ENCODE peak calls at places on chromosome 1, in six cellular contexts. D, I, U, R, Q and E are unnamed samples.
A peak's percentile ranks its signal among the peaks of the same experiment; 100 is the strongest.

GRCh38 chr1:208834346-208835081 is 590.3 kb upstream of the PLXNA2 start:
- DNase-seq in D (no peak), I (peak; percentile 3), U (no peak), R (peak; percentile 31), Q (no peak), E (no peak)

GRCh38 chr1:98389809-98390208 is 271.7 kb upstream of the SNX7 start:
- DNase-seq in D (no peak), I (peak; percentile 85), U (no peak), R (no peak), Q (no peak), E (peak; percentile 43)

GRCh38 chr1:183730107-183730724 is 74.7 kb upstream of the RGL1 start:
- DNase-seq in D (no peak), I (no peak), U (no peak), R (no peak), Q (no peak), E (peak; percentile 60)

GRCh38 chr1:110556471-110556807 is 37.5 kb upstream of the KCNA10 start:
- DNase-seq in D (no peak), I (no peak), U (peak; percentile 23), R (no peak), Q (no peak), E (no peak)

GRCh38 chr1:201020040-201020591 is 3.4 kb downstream of the KIF21B start:
- DNase-seq in D (no peak), I (no peak), U (no peak), R (no peak), Q (no peak), E (no peak)

GRCh38 chr1:243708210-243708609 is 141.8 kb downstream of the AKT3 start:
- DNase-seq in D (no peak), I (no peak), U (no peak), R (no peak), Q (no peak), E (no peak)

GRCh38 chr1:183996396-183996795 is 41.1 kb downstream of the COLGALT2 start:
- DNase-seq in D (no peak), I (no peak), U (no peak), R (peak; percentile 72), Q (no peak), E (no peak)

GRCh38 chr1:110070282-110070967 is at the start of gene ALX3:
- DNase-seq in D (no peak), I (no peak), U (no peak), R (peak; percentile 18), Q (no peak), E (no peak)

DNA sequence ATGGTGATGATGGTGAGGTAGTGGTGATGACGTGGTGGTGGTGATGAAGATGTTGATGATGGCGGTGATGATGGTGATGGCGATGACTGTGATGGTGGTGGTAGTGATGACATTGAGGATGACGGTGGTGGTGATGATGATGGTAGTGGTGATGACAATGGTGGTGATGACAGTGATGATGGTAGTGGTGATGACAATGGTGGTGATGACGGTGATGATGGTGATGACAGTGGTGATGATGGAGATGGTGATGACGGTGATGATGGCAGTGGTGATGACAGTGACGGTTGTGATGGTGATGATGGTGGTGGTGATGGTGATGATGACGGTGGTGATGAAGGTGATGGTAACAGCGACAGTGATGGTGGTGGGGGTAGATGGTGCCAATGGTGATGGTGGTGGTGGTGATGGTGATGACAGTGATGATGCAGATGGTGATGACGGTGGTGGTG is 39.4 kb downstream of the FAAP20 start:
- DNase-seq in D (no peak), I (no peak), U (no peak), R (no peak), Q (no peak), E (no peak)
- H3K36me3 ChIP-seq in D (no peaks in the 10 kb centered on the region), I (no peaks in the 10 kb centered on the region), U (no peaks in the 10 kb centered on the region), R (no peaks in the 10 kb centered on the region), Q (no peaks in the 10 kb centered on the region), E (no peaks in the 10 kb centered on the region)

GRCh38 chr1:156308078-156308477 is 9.0 kb upstream of the VHLL start:
- DNase-seq in D (no peak), I (peak; percentile 69), U (no peak), R (no peak), Q (no peak), E (no peak)
- H3K36me3 ChIP-seq in D (no peaks in the 10 kb centered on the region), I (peaks cover 85% of the 10 kb centered on the region), U (peaks cover 46% of the 10 kb centered on the region), R (peaks cover 50% of the 10 kb centered on the region), Q (no peaks in the 10 kb centered on the region), E (peaks cover 77% of the 10 kb centered on the region)

GRCh38 chr1:223750730-223751572 is 38.6 kb downstream of the CAPN2 start:
- DNase-seq in D (no peak), I (no peak), U (no peak), R (no peak), Q (no peak), E (no peak)
- H3K36me3 ChIP-seq in D (no peaks in the 10 kb centered on the region), I (peaks cover 88% of the 10 kb centered on the region), U (peaks cover 45% of the 10 kb centered on the region), R (peaks cover 9% of the 10 kb centered on the region), Q (no peaks in the 10 kb centered on the region), E (peaks cover 67% of the 10 kb centered on the region)

GRCh38 chr1:167775178-167775577 is 53.4 kb downstream of the MPZL1 start:
- DNase-seq in D (no peak), I (peak; percentile 77), U (no peak), R (no peak), Q (no peak), E (no peak)
- H3K36me3 ChIP-seq in D (no peaks in the 10 kb centered on the region), I (peaks cover 64% of the 10 kb centered on the region), U (peaks cover 6% of the 10 kb centered on the region), R (peaks cover 26% of the 10 kb centered on the region), Q (no peaks in the 10 kb centered on the region), E (peaks cover 25% of the 10 kb centered on the region)

GRCh38 chr1:57350619-57351018 is 73.2 kb downstream of the DAB1 start:
- DNase-seq in D (no peak), I (no peak), U (no peak), R (no peak), Q (no peak), E (peak; percentile 35)

GRCh38 chr1:57357462-57357861 is 66.4 kb downstream of the DAB1 start:
- DNase-seq in D (no peak), I (no peak), U (no peak), R (no peak), Q (no peak), E (no peak)

GRCh38 chr1:57353589-57353988 is 70.3 kb downstream of the DAB1 start:
- DNase-seq in D (no peak), I (no peak), U (no peak), R (no peak), Q (no peak), E (no peak)
- H3K36me3 ChIP-seq in D (no peaks in the 10 kb centered on the region), I (no peaks in the 10 kb centered on the region), U (no peaks in the 10 kb centered on the region), R (no peaks in the 10 kb centered on the region), Q (no peaks in the 10 kb centered on the region), E (no peaks in the 10 kb centered on the region)

DNA sequence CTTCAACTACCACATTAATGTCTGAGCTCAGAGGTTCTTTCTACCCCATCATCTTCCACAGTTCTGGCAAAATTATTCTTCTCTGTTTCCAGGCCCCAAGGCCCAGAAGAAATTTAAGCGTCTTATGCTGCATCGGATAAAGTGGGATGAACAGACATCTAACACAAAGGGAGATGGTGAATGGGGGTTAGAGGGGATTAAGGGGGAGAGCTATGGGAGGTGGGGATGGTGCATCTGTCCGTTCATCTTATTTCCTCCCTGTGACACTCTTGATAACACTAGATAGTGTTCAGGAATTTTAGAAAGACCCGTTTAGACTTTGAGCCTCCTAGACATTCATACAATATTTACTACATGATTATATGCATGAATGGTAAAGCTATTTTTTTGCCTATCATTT is 17.6 kb upstream of the RPRD2 start:
- DNase-seq in D (no peak), I (no peak), U (no peak), R (no peak), Q (no peak), E (no peak)
- H3K36me3 ChIP-seq in D (no peaks in the 10 kb centered on the region), I (peaks cover 85% of the 10 kb centered on the region), U (peaks cover 64% of the 10 kb centered on the region), R (peaks cover 57% of the 10 kb centered on the region), Q (peaks cover 3% of the 10 kb centered on the region), E (peaks cover 64% of the 10 kb centered on the region)